ENCODE peak calls at places on chromosomes 4 and X, in nine cellular contexts. S is stimulated activated CD8-positive, alpha-beta memory T cell treated with anti-CD3 and anti-CD28 coated beads, Interleukin-4, amount 100 ng/mL, for 1 hour; N is CD8-positive, alpha-beta T cell; L is progenitor cell of endocrine pancreas; F is GM06990; P is mucosa of descending colon; B is nephron progenitor cell; M is MCF 10A; W is HFFc6. Z is an unnamed sample.
A peak's percentile ranks its signal among the peaks of the same experiment; 100 is the strongest.

GRCh38 chr4:115537387-115537786 is 424.0 kb upstream of the NDST4 start:
- DNase-seq in S (no peak), N (no peak), L (no peak), F (no peak), P (no peak), B (no peak), M (peak; percentile 26), W (no peak), Z (no peak)

GRCh38 chrX:7159132-7159861 is 11.3 kb upstream of the PUDP start:
- DNase-seq in S (no peak), N (no peak), L (no peak), F (no peak), P (no peak), B (no peak), M (peak; percentile 97), W (no peak), Z (no peak)

GRCh38 chrX:38768079-38768478 is 33.2 kb upstream of the MID1IP1 start:
- DNase-seq in S (no peak), N (no peak), L (no peak), F (no peak), P (no peak), B (no peak), M (peak; percentile 35), W (peak; percentile 6), Z (no peak)

GRCh38 chrX:19882066-19882775 is 5.2 kb downstream of the SH3KBP1 start:
- DNase-seq in S (no peak), N (no peak), L (no peak), F (no peak), P (no peak), B (no peak), M (no peak), W (no peak), Z (no peak)

GRCh38 chr4:4412661-4413372 is 25.9 kb downstream of the NSG1 start:
- DNase-seq in S (no peak), N (no peak), L (no peak), F (no peak), P (no peak), B (no peak), M (no peak), W (no peak), Z (no peak)

GRCh38 chr4:100299019-100299418 is 108.8 kb upstream of the DDIT4L start:
- DNase-seq in S (no peak), N (no peak), L (no peak), F (no peak), P (no peak), B (no peak), M (peak; percentile 53), W (peak; percentile 89), Z (no peak)

GRCh38 chrX:74924449-74925209 is 623 bp downstream of the NEXMIF start:
- DNase-seq in S (no peak), N (no peak), L (peak; percentile 15), F (peak; percentile 87), P (peak; percentile 55), B (peak; percentile 62), M (no peak), W (no peak), Z (no peak)

GRCh38 chr4:172143605-172144314 is 330.6 kb downstream of the GALNTL6 start:
- DNase-seq in S (no peak), N (no peak), L (no peak), F (no peak), P (no peak), B (no peak), M (no peak), W (no peak), Z (no peak)

GRCh38 chr4:73944061-73944875 is 37.6 kb downstream of the PF4 start:
- DNase-seq in S (no peak), N (no peak), L (no peak), F (no peak), P (peak; percentile 55), B (peak; percentile 62), M (peak; percentile 53), W (no peak), Z (no peak)

GRCh38 chr4:126123933-126124332 is 809.2 kb downstream of the FAT4 start:
- DNase-seq in S (no peak), N (no peak), L (no peak), F (no peak), P (no peak), B (no peak), M (peak; percentile 8), W (no peak), Z (no peak)

GRCh38 chr4:73810191-73810590 is 26.3 kb upstream of the CXCL6 start:
- DNase-seq in S (no peak), N (no peak), L (no peak), F (no peak), P (no peak), B (no peak), M (no peak), W (no peak), Z (no peak)

GRCh38 chr4:165537028-165537648 is 158.3 kb downstream of the CPE start:
- DNase-seq in S (no peak), N (no peak), L (no peak), F (no peak), P (no peak), B (peak; percentile 17), M (peak; percentile 58), W (peak; percentile 31), Z (no peak)

GRCh38 chr4:160286051-160286450 is 1183.2 kb downstream of the RAPGEF2 start:
- DNase-seq in S (no peak), N (no peak), L (no peak), F (no peak), P (no peak), B (no peak), M (no peak), W (no peak), Z (no peak)

GRCh38 chr4:64784125-64784524 is 374.9 kb upstream of the TECRL start:
- DNase-seq in S (no peak), N (no peak), L (no peak), F (no peak), P (no peak), B (no peak), M (no peak), W (no peak), Z (no peak)

GRCh38 chr4:26321326-26322276 is 787 bp downstream of the RBPJ start:
- DNase-seq in S (peak; percentile 4), N (peak; percentile 15), L (peak; percentile 21), F (peak; percentile 47), P (peak; percentile 66), B (peak; percentile 61), M (peak; percentile 24), W (no peak), Z (peak; percentile 22)

GRCh38 chr4:6926681-6927478 is 17.3 kb downstream of the TBC1D14 start:
- DNase-seq in S (peak; percentile 45), N (peak; percentile 58), L (no peak), F (no peak), P (peak; percentile 89), B (peak; percentile 31), M (no peak), W (no peak), Z (peak; percentile 59)

GRCh38 chr4:35800669-35801068 is 443.6 kb downstream of the ARAP2 start:
- DNase-seq in S (no peak), N (no peak), L (no peak), F (no peak), P (no peak), B (no peak), M (no peak), W (no peak), Z (no peak)

GRCh38 chr4:39342731-39343130 is 23.4 kb downstream of the RFC1 start:
- DNase-seq in S (no peak), N (no peak), L (no peak), F (no peak), P (no peak), B (no peak), M (no peak), W (no peak), Z (no peak)

GRCh38 chrX:72381439-72382198 is 75.9 kb upstream of the CITED1 start:
- DNase-seq in S (no peak), N (no peak), L (no peak), F (no peak), P (no peak), B (no peak), M (no peak), W (no peak), Z (no peak)

GRCh38 chrX:79081895-79082512 is 62.5 kb upstream of the GPR174 start:
- DNase-seq in S (no peak), N (no peak), L (no peak), F (peak; percentile 21), P (no peak), B (peak; percentile 1), M (peak; percentile 38), W (peak; percentile 2), Z (peak; percentile 22)

GRCh38 chrX:153703036-153703370 is 15.3 kb downstream of the SLC6A8 start:
- DNase-seq in S (no peak), N (no peak), L (no peak), F (no peak), P (peak; percentile 89), B (no peak), M (peak; percentile 77), W (no peak), Z (no peak)

GRCh38 chr4:80192937-80193336 is 4.4 kb upstream of the PRDM8 start:
- DNase-seq in S (no peak), N (no peak), L (no peak), F (no peak), P (no peak), B (no peak), M (peak; percentile 72), W (peak; percentile 85), Z (no peak)

GRCh38 chr4:40165931-40166330 is 30.9 kb upstream of the RHOH start:
- DNase-seq in S (no peak), N (no peak), L (no peak), F (no peak), P (no peak), B (no peak), M (no peak), W (no peak), Z (no peak)

GRCh38 chrX:11952176-11952720 is 186.0 kb upstream of the FRMPD4 start:
- DNase-seq in S (no peak), N (no peak), L (no peak), F (no peak), P (no peak), B (no peak), M (no peak), W (no peak), Z (no peak)

GRCh38 chrX:133085785-133086184 is 11.1 kb downstream of the USP26 start:
- DNase-seq in S (no peak), N (no peak), L (no peak), F (no peak), P (no peak), B (no peak), M (peak; percentile 63), W (no peak), Z (no peak)

GRCh38 chr4:62709618-62710252 is 1509.6 kb downstream of the ADGRL3 start:
- DNase-seq in S (no peak), N (no peak), L (no peak), F (no peak), P (no peak), B (peak; percentile 10), M (peak; percentile 62), W (no peak), Z (no peak)

GRCh38 chrX:152861116-152861515 is 30.3 kb downstream of the NSDHL start:
- DNase-seq in S (no peak), N (no peak), L (no peak), F (no peak), P (no peak), B (peak; percentile 52), M (no peak), W (no peak), Z (no peak)

GRCh38 chrX:6550999-6551398 is 16.1 kb upstream of the VCX3A start:
- DNase-seq in S (no peak), N (no peak), L (no peak), F (no peak), P (no peak), B (no peak), M (no peak), W (no peak), Z (no peak)

GRCh38 chr4:173433447-173433846 is 34.5 kb upstream of the SCRG1 start:
- DNase-seq in S (no peak), N (no peak), L (no peak), F (no peak), P (no peak), B (no peak), M (no peak), W (no peak), Z (no peak)

Z was measured in effector CD4-positive, alpha-beta T cell.